ENCODE peak calls at places on chromosomes 6 and 20, in nine cellular contexts. K is Panc1, A is A549, U is K562, O is GM23338, B is HCT116, F is HepG2, R is SK-N-SH, L is GM12878. Y is an unnamed sample.

GRCh38 chr6:109527989-109528388 is 45.0 kb upstream of the ZBTB24 start:
- DNase-seq in U (peak), R (no peak), B (peak), L (no peak), F (peak), A (peak), K (no peak), O (peak), Y (no peak)

GRCh38 chr6:111843347-111844147 is 29.7 kb downstream of the FYN start:
- DNase-seq in F (peak), B (no peak), O (no peak), R (no peak), L (no peak), U (peak), K (no peak), A (no peak), Y (no peak)

GRCh38 chr20:57869951-57870315 is 160.1 kb upstream of the PMEPA1 start:
- DNase-seq in U (no peak), B (no peak), F (no peak), L (no peak), R (no peak), K (no peak), A (no peak), O (no peak), Y (no peak)

GRCh38 chr6:43927525-43928210 is 157.7 kb downstream of the VEGFA start:
- DNase-seq in L (no peak), R (no peak), K (no peak), A (no peak), B (no peak), F (no peak), U (no peak), O (no peak), Y (no peak)

GRCh38 chr6:150002710-150003109 is 22.6 kb downstream of the RAET1L start:
- DNase-seq in O (no peak), L (no peak), B (no peak), U (no peak), R (no peak), A (no peak), K (no peak), F (no peak), Y (no peak)

GRCh38 chr6:123747515-123747914 is 56.1 kb upstream of the NKAIN2 start:
- DNase-seq in F (no peak), L (no peak), O (no peak), R (no peak), U (no peak), B (no peak), A (no peak), K (no peak), Y (no peak)

GRCh38 chr6:158474961-158475343 is 84.9 kb upstream of the TMEM181 start:
- DNase-seq in L (no peak), F (peak), A (peak), K (peak), B (no peak), R (no peak), O (no peak), U (no peak), Y (no peak)

GRCh38 chr20:63568986-63569949 is 4.8 kb downstream of the HELZ2 start:
- DNase-seq in L (no peak), K (no peak), U (no peak), B (no peak), A (no peak), O (no peak), R (no peak), F (no peak), Y (peak)

GRCh38 chr20:39645130-39645529 is 683.0 kb downstream of the DHX35 start:
- DNase-seq in A (no peak), B (no peak), L (no peak), F (no peak), O (no peak), U (no peak), K (no peak), R (no peak), Y (no peak)

GRCh38 chr6:17987576-17988421 is at the start of gene KIF13A:
- DNase-seq in B (no peak), R (peak), O (peak), A (peak), F (peak), K (no peak), U (peak), L (no peak), Y (no peak)

GRCh38 chr6:63740709-63741108 is 105.1 kb downstream of the PHF3 start:
- DNase-seq in K (no peak), U (no peak), R (no peak), L (no peak), B (peak), A (no peak), O (no peak), F (no peak), Y (no peak)

GRCh38 chr6:159098636-159099106 is 53.9 kb upstream of the TAGAP start:
- DNase-seq in K (no peak), U (no peak), F (no peak), L (no peak), B (no peak), R (no peak), O (no peak), A (no peak), Y (peak)

GRCh38 chr20:59623583-59623982 is 19.2 kb downstream of the PHACTR3 start:
- DNase-seq in O (no peak), A (no peak), K (no peak), R (no peak), L (no peak), F (no peak), U (no peak), B (no peak), Y (no peak)

GRCh38 chr6:35287671-35288396 is 9.8 kb upstream of the DEF6 start:
- DNase-seq in B (no peak), A (no peak), O (no peak), R (no peak), F (no peak), L (no peak), U (no peak), K (no peak), Y (no peak)

GRCh38 chr20:10939297-10939949 is 265.6 kb upstream of the JAG1 start:
- DNase-seq in R (no peak), A (peak), F (no peak), U (no peak), O (no peak), B (no peak), L (no peak), K (no peak), Y (no peak)

GRCh38 chr20:24785141-24785924 is 163.7 kb upstream of the CST7 start:
- DNase-seq in L (no peak), F (no peak), K (no peak), B (no peak), U (no peak), O (no peak), A (peak), R (no peak), Y (no peak)

GRCh38 chr20:24783631-24784492 is 165.2 kb upstream of the CST7 start:
- DNase-seq in O (peak), A (peak), B (no peak), F (peak), R (no peak), U (no peak), L (peak), K (no peak), Y (no peak)

GRCh38 chr20:24782801-24783630 is 166.1 kb upstream of the CST7 start:
- DNase-seq in R (peak), A (no peak), K (no peak), O (peak), F (peak), U (no peak), L (no peak), B (no peak), Y (no peak)

GRCh38 chr20:24786096-24786495 is 163.0 kb upstream of the CST7 start:
- DNase-seq in U (no peak), B (no peak), K (no peak), F (no peak), R (no peak), A (no peak), L (no peak), O (no peak), Y (no peak)

GRCh38 chr20:24784607-24785006 is 164.5 kb upstream of the CST7 start:
- DNase-seq in L (no peak), A (no peak), O (no peak), B (no peak), K (no peak), F (no peak), U (no peak), R (no peak), Y (no peak)
- H3K27ac ChIP-seq in L (no peak), A (no peak), O (no peak), B (no peak), K (no peak), F (no peak), U (no peak), R (no peak), Y (no peak)

GRCh38 chr6:15062311-15063252 is 183.3 kb upstream of the JARID2 start:
- DNase-seq in L (no peak), K (no peak), F (no peak), O (no peak), B (no peak), U (peak), A (peak), R (no peak), Y (peak)
- TF ChIP-seq REST in L (no peak), K (no peak), F (no peak), O (no peak), B (no peak), U (no peak), A (no peak), R (no peak), Y (no peak)

GRCh38 chr20:8389381-8390368 is 257.6 kb downstream of the PLCB1 start:
- DNase-seq in K (peak), U (peak), L (no peak), A (peak), B (peak), F (peak), O (peak), R (peak), Y (peak)

GRCh38 chr20:8390500-8390899 is 258.4 kb downstream of the PLCB1 start:
- DNase-seq in A (no peak), L (no peak), B (no peak), K (no peak), R (no peak), U (no peak), F (no peak), O (no peak), Y (no peak)

GRCh38 chr20:8386991-8387390 is 254.9 kb downstream of the PLCB1 start:
- DNase-seq in B (no peak), A (no peak), R (no peak), L (no peak), F (no peak), O (no peak), K (no peak), U (no peak), Y (no peak)

GRCh38 chr20:8388146-8388545 is 256.1 kb downstream of the PLCB1 start:
- DNase-seq in R (no peak), O (no peak), L (no peak), A (no peak), B (no peak), U (no peak), K (no peak), F (no peak), Y (no peak)

DNA sequence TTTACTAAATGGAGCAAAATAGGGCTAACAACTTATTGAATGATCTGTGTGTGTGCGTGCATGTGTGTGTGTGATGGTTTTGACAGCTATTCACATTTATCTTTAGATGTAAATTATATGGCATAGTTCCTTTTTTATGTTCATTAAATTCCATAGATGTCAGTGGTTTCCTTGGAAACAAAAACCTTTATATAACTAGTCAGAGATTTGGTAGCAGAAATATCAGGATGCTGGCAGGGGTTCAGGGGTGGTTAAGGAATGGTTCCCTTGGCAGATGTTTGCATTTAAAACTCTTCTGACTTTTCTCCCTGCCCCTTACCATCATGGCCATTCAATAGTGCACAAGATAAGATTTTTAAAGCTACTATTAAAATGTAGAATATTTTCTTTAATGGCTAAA is 256.6 kb downstream of the PLCB1 start:
- DNase-seq in O (no peak), K (no peak), L (no peak), B (no peak), U (no peak), A (no peak), R (no peak), F (no peak), Y (no peak)
- H3K27ac ChIP-seq in O (no peak), K (no peak), L (no peak), B (no peak), U (no peak), A (no peak), R (peak), F (no peak), Y (no peak)

GRCh38 chr6:98686008-98686601 is 148.3 kb upstream of the POU3F2 start:
- DNase-seq in R (no peak), K (no peak), A (no peak), F (no peak), O (no peak), L (no peak), B (no peak), U (no peak), Y (no peak)

GRCh38 chr6:98687776-98688175 is 146.6 kb upstream of the POU3F2 start:
- DNase-seq in U (no peak), O (no peak), K (no peak), A (no peak), F (no peak), L (no peak), R (no peak), B (no peak), Y (no peak)
- TF ChIP-seq REST in U (no peak), O (no peak), K (no peak), A (no peak), F (no peak), L (no peak), R (no peak), B (no peak), Y (no peak)

GRCh38 chr6:134295953-134296553 is 21.9 kb downstream of the SGK1 start:
- DNase-seq in K (peak), L (no peak), U (peak), R (no peak), F (peak), O (peak), A (peak), B (peak), Y (peak)
- H3K27ac ChIP-seq in K (no peak), L (no peak), U (peak), R (peak), F (no peak), O (no peak), A (peak), B (no peak), Y (peak)

GRCh38 chr6:131978522-131978921 is 27.4 kb upstream of the CCN2 start:
- DNase-seq in F (peak), L (no peak), K (no peak), A (no peak), R (no peak), B (no peak), O (no peak), U (no peak), Y (no peak)

GRCh38 chr6:131972761-131973160 is 21.6 kb upstream of the CCN2 start:
- DNase-seq in A (no peak), F (no peak), O (no peak), R (no peak), L (no peak), B (no peak), U (no peak), K (no peak), Y (no peak)

GRCh38 chr6:131980338-131980790 is 29.2 kb upstream of the CCN2 start:
- DNase-seq in R (no peak), A (no peak), L (no peak), F (no peak), K (no peak), U (no peak), O (no peak), B (no peak), Y (no peak)

GRCh38 chr6:131979515-131980337 is 28.6 kb upstream of the CCN2 start:
- DNase-seq in U (no peak), R (no peak), O (no peak), L (no peak), F (no peak), K (no peak), A (no peak), B (no peak), Y (no peak)

DNA sequence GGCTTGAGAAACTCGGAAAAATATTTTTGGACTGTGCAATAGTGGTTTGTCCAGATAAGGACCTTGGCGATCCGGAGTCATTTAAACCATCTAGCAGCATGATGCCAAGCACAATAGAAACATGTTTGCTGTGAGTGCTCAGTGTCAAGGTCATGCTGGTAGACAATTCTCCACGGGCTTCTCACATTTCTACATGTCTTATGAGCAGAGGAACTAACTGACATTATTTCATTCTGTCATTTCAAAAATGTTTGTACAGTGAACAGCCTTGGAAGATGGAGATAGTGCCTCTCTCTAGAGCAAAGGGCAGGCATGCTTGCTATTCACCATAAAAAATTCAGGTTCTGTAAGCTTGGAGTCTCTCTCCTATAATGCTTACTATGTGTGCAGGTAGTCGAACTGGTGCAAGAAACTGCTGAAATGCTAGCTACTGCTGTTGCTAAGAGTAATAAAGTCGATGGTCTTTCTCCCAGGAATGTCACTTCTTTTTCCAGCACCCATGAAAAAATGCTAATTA is 25.4 kb upstream of the CCN2 start:
- DNase-seq in B (no peak), U (no peak), K (no peak), F (peak), O (no peak), R (no peak), A (no peak), L (no peak), Y (no peak)
- TF ChIP-seq REST in B (no peak), U (no peak), K (no peak), F (peak), O (no peak), R (no peak), A (no peak), L (no peak), Y (no peak)